ENCODE peak calls at places on chromosome 3, in four cellular contexts. One of them, this sample, is unnamed.

GRCh38 chr3:37991823-37992222 is 1.2 kb downstream of the VILL start:
- DNase-seq in LoVo: no peak
- DNase-seq in hippocampal formation: no peak
- DNase-seq in RWPE1: no peak
- DNase-seq in this sample: no peak

GRCh38 chr3:184796551-184796950 is 15.4 kb upstream of the VPS8 start:
- DNase-seq in LoVo: no peak
- DNase-seq in hippocampal formation: no peak
- DNase-seq in RWPE1: no peak
- DNase-seq in this sample: no peak

GRCh38 chr3:155387571-155387970 is 94.1 kb upstream of the STRIT1 start:
- DNase-seq in LoVo: no peak
- DNase-seq in hippocampal formation: no peak
- DNase-seq in RWPE1: no peak
- DNase-seq in this sample: no peak

GRCh38 chr3:61299343-61299742 is 48.1 kb upstream of the FHIT start:
- DNase-seq in LoVo: no peak
- DNase-seq in hippocampal formation: no peak
- DNase-seq in RWPE1: no peak
- DNase-seq in this sample: no peak

GRCh38 chr3:67649681-67650080 is 4.7 kb downstream of the SUCLG2 start:
- DNase-seq in LoVo: no peak
- DNase-seq in hippocampal formation: no peak
- DNase-seq in RWPE1: no peak
- DNase-seq in this sample: no peak

GRCh38 chr3:162998205-162998604 is 1501.6 kb downstream of the OTOL1 start:
- DNase-seq in LoVo: no peak
- DNase-seq in hippocampal formation: no peak
- DNase-seq in RWPE1: no peak
- DNase-seq in this sample: no peak

GRCh38 chr3:6734395-6734746 is 126.5 kb upstream of the GRM7 start:
- DNase-seq in LoVo: no peak
- DNase-seq in hippocampal formation: no peak
- DNase-seq in RWPE1: no peak
- DNase-seq in this sample: no peak

GRCh38 chr3:143436231-143436930 is 316.8 kb downstream of the CHST2 start:
- DNase-seq in LoVo: no peak
- DNase-seq in hippocampal formation: no peak
- DNase-seq in RWPE1: no peak
- DNase-seq in this sample: no peak

This sample was measured in DMS 273 treated with DMSO at 0.1 percent for 48 hours.